ENCODE peak calls at places on chromosomes 3 and 15, in four cellular contexts. G, M, V and I are unnamed samples.

GRCh38 chr15:59657635-59658125 is 365 bp upstream of the GTF2A2 start:
- DNase-seq in G (no peak), M (no peak), V (no peak), I (no peak)

GRCh38 chr3:99114565-99115291 is 213.2 kb upstream of the DCBLD2 start:
- DNase-seq in G (no peak), M (no peak), V (no peak), I (no peak)

GRCh38 chr3:77690284-77690869 is 650.5 kb downstream of the ROBO2 start:
- DNase-seq in G (no peak), M (no peak), V (no peak), I (no peak)

GRCh38 chr15:27418729-27419128 is 447.7 kb downstream of the GABRG3 start:
- DNase-seq in G (no peak), M (no peak), V (no peak), I (no peak)

GRCh38 chr3:46943237-46944187 is 33.0 kb downstream of the CCDC12 start:
- DNase-seq in G (peak), M (peak), V (no peak), I (peak)

GRCh38 chr3:9951962-9952805 is at the start of gene PRRT3:
- DNase-seq in G (no peak), M (no peak), V (no peak), I (no peak)

GRCh38 chr3:74866357-74866876 is 252.0 kb upstream of the CNTN3 start:
- DNase-seq in G (no peak), M (no peak), V (no peak), I (no peak)

GRCh38 chr3:14391033-14391432 is 11.4 kb upstream of the SLC6A6 start:
- DNase-seq in G (no peak), M (no peak), V (no peak), I (peak)

GRCh38 chr3:157531771-157532170 is 28.6 kb upstream of the VEPH1 start:
- DNase-seq in G (peak), M (no peak), V (no peak), I (peak)

GRCh38 chr3:14283092-14283820 is 104.6 kb downstream of the LSM3 start:
- DNase-seq in G (no peak), M (no peak), V (no peak), I (no peak)